ENCODE peak calls at places on chromosomes 13 and 19, in four cellular contexts. One of them, this sample, is unnamed.

GRCh38 chr13:83286737-83287136 is 595.5 kb downstream of the SLITRK1 start:
- DNase-seq in GM12878: no peak
- DNase-seq in K562: no peak
- DNase-seq in GM12891: no peak
- DNase-seq in this sample: no peak

GRCh38 chr19:36963262-36963661 is 47.1 kb downstream of the ZNF568 start:
- DNase-seq in K562: no peak
- DNase-seq in GM12891: no peak
- DNase-seq in GM12878: no peak
- DNase-seq in this sample: no peak

GRCh38 chr13:75173457-75174356 is 308.3 kb downstream of the TBC1D4 start:
- DNase-seq in GM12878: no peak
- DNase-seq in K562: no peak
- DNase-seq in GM12891: no peak
- DNase-seq in this sample: no peak

GRCh38 chr13:19586904-19587634 is 25.7 kb upstream of the TPTE2 start:
- DNase-seq in GM12878: peak; percentile 65
- DNase-seq in K562: peak; percentile 20
- DNase-seq in GM12891: peak; percentile 50
- DNase-seq in this sample: peak; percentile 94

GRCh38 chr19:43489310-43489709 is 15.2 kb downstream of the PHLDB3 start:
- DNase-seq in K562: no peak
- DNase-seq in GM12891: no peak
- DNase-seq in GM12878: peak; percentile 44
- DNase-seq in this sample: peak; percentile 5

GRCh38 chr19:50838239-50838638 is 4.9 kb upstream of the KLK15 start:
- DNase-seq in GM12878: peak; percentile 25
- DNase-seq in K562: no peak
- DNase-seq in GM12891: no peak
- DNase-seq in this sample: no peak

GRCh38 chr19:10553943-10554381 is 10.3 kb downstream of the ATG4D start:
- DNase-seq in K562: no peak
- DNase-seq in GM12891: peak; percentile 79
- DNase-seq in GM12878: peak; percentile 55
- DNase-seq in this sample: no peak

GRCh38 chr13:98187155-98187726 is 10.2 kb upstream of the RNF113B start:
- DNase-seq in GM12891: no peak
- DNase-seq in GM12878: no peak
- DNase-seq in K562: no peak
- DNase-seq in this sample: no peak

GRCh38 chr19:52695996-52696395 is 38.8 kb downstream of the ZNF611 start:
- DNase-seq in GM12878: no peak
- DNase-seq in K562: peak; percentile 10
- DNase-seq in GM12891: no peak
- DNase-seq in this sample: no peak

GRCh38 chr19:29805026-29805925 is 6.5 kb upstream of the CCNE1 start:
- DNase-seq in GM12878: no peak
- DNase-seq in K562: no peak
- DNase-seq in GM12891: no peak
- DNase-seq in this sample: no peak

GRCh38 chr13:95392597-95392996 is 91.3 kb upstream of the ABCC4 start:
- DNase-seq in K562: no peak
- DNase-seq in GM12891: no peak
- DNase-seq in GM12878: no peak
- DNase-seq in this sample: no peak

GRCh38 chr19:35120492-35120891 is 4.9 kb downstream of the FXYD3 start:
- DNase-seq in GM12878: no peak
- DNase-seq in GM12891: no peak
- DNase-seq in K562: no peak
- DNase-seq in this sample: no peak

GRCh38 chr13:101309014-101309619 is 107.2 kb downstream of the NALCN start:
- DNase-seq in GM12878: no peak
- DNase-seq in K562: no peak
- DNase-seq in GM12891: no peak
- DNase-seq in this sample: no peak

DNA sequence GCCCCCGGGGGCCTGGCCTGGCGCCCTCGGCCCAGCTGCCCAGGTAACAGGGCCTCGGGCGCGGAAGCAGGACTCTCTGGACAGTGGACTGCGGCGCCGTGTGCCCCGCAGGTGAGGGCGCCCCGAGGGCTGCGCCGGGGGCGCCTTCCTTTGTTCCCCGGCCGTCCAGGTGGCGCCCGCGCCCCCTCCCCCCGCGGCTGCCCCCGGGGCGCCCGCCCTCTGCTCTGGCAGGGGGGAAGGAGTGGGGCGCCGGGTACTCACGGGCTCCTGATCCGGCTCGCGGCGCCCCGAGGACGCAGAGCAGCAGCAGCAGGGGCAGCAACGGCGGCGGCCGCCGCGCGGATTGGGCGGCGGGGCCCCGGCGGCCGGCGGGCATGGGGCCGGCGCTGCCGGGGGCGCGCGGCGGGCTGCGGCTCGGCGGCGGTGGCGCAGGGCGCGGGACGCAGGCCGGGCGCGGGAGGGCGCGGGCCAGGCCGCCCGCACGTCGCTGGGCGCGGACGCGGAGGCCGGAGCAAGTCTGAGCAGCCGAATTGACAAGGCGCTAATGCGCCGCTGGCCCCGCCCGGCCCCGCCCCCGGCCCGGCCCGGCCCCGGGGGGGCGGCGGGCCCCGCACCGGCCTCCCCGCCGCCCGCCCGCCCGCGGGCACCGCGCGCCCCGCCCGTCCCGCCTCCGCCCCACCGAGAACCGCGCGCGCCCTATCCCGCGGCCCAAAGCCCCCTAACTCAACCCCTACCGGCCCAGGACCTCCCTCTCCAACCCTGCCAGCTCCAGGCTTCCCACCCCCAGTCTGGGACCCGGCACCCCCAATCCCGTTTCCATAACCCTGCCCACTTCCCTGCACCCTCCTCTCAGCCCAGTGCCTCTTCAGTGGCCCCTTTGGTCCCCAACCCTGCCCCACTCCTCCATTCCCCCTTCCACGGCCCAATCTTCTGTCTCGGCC is at the start of gene CRLF1:
- DNase-seq in GM12878: no peak
- DNase-seq in K562: peak; percentile 78
- DNase-seq in GM12891: no peak
- DNase-seq in this sample: no peak
- TF ChIP-seq SPI1 in GM12878: no peak
- TF ChIP-seq SPI1 in K562: no peak
- TF ChIP-seq SPI1 in GM12891: no peak
- TF ChIP-seq SPI1 in this sample: no peak

DNA sequence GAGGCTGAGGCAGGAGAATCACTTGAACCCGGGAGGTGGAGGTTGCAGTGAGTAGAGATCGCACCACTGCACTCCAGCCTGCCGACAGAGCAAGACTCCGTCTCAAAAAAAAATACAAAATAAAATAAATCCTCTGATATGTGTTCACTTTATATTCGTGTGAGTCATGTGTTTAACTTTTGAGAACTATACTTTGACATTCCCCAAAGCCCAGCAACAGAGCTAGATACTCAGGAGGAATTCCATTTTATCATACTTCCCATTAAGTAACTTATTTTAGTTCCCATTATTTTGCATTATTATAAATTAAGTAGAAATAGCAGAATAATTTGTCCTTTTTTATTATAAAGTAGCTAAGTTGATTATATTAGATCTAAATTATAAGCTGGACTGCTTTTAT is 3.3 kb upstream of the CHAMP1 start:
- DNase-seq in K562: no peak
- DNase-seq in GM12891: no peak
- DNase-seq in GM12878: no peak
- DNase-seq in this sample: no peak
- TF ChIP-seq SPI1 in K562: no peak
- TF ChIP-seq SPI1 in GM12891: no peak
- TF ChIP-seq SPI1 in GM12878: no peak
- TF ChIP-seq SPI1 in this sample: no peak

DNA sequence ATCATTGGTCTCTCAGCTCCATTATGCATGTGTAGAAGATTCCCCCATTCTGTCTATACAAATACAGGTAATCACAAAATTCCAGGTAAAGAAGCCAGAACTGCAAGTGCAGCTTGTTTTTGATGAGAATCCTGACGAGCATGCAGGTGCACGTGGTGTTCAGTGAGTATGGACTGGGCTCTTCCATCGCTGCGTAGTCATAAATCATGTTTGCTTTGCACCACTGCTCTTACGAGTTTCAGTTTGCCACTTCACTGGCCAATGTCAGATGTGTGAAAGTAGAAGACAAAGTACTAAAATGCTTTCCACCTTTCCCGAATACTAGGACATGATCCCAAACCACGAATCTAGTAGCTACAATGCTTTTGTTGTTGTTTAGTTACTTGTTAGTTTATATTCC is 390.7 kb downstream of the LIG4 start:
- DNase-seq in K562: no peak
- DNase-seq in GM12891: no peak
- DNase-seq in GM12878: no peak
- DNase-seq in this sample: no peak
- TF ChIP-seq SPI1 in K562: no peak
- TF ChIP-seq SPI1 in GM12891: no peak
- TF ChIP-seq SPI1 in GM12878: no peak
- TF ChIP-seq SPI1 in this sample: no peak

GRCh38 chr19:47255947-47256687 is at the start of gene CCDC9:
- DNase-seq in GM12878: peak; percentile 80
- DNase-seq in GM12891: peak; percentile 96
- DNase-seq in K562: no peak
- DNase-seq in this sample: peak; percentile 97
- TF ChIP-seq SPI1 in GM12878: no peak
- TF ChIP-seq SPI1 in GM12891: peak; percentile 40
- TF ChIP-seq SPI1 in K562: peak; percentile 41
- TF ChIP-seq SPI1 in this sample: peak; percentile 31